ENCODE peak calls at places on chromosomes 3 and 15, in five cellular contexts. B is body of pancreas, D is A549, N is lower leg skin, V is HCT116. I is an unnamed sample.

GRCh38 chr3:112395166-112395894 is 62.4 kb downstream of the CD200 start:
- DNase-seq in B (no peak), D (no peak), N (no peak), V (no peak), I (no peak)

GRCh38 chr15:23566070-23567050 is 886 bp downstream of the MKRN3 start:
- DNase-seq in B (no peak), D (peak; percentile 35), N (no peak), V (peak; percentile 29), I (no peak)

GRCh38 chr15:28133281-28133680 is 34.2 kb upstream of the OCA2 start:
- DNase-seq in B (no peak), D (no peak), N (no peak), V (no peak), I (no peak)

GRCh38 chr3:7074217-7074616 is 213.3 kb downstream of the GRM7 start:
- DNase-seq in B (no peak), D (no peak), N (no peak), V (no peak), I (no peak)

GRCh38 chr15:100651253-100651652 is 48.9 kb downstream of the ASB7 start:
- DNase-seq in B (no peak), D (peak; percentile 15), N (no peak), V (no peak), I (no peak)

GRCh38 chr3:177039875-177040274 is 157.4 kb downstream of the TBL1XR1 start:
- DNase-seq in B (no peak), D (no peak), N (no peak), V (no peak), I (no peak)

GRCh38 chr3:133901083-133901482 is 5.4 kb upstream of the RAB6B start:
- DNase-seq in B (no peak), D (no peak), N (no peak), V (no peak), I (no peak)

GRCh38 chr3:107938128-107938527 is 152.7 kb downstream of the CD47 start:
- DNase-seq in B (peak; percentile 21), D (peak; percentile 29), N (no peak), V (peak; percentile 21), I (no peak)

GRCh38 chr15:79185199-79185598 is 94.6 kb upstream of the RASGRF1 start:
- DNase-seq in B (no peak), D (peak; percentile 39), N (peak; percentile 69), V (peak; percentile 50), I (no peak)

GRCh38 chr15:48395532-48396011 is 64.3 kb downstream of the DUT start:
- DNase-seq in B (peak; percentile 24), D (no peak), N (peak; percentile 94), V (no peak), I (no peak)

GRCh38 chr15:98720577-98720976 is 72.2 kb downstream of the IGF1R start:
- DNase-seq in B (no peak), D (no peak), N (no peak), V (no peak), I (no peak)

GRCh38 chr3:40137586-40138295 is 171.8 kb upstream of the EIF1B start:
- DNase-seq in B (no peak), D (no peak), N (no peak), V (no peak), I (no peak)

GRCh38 chr15:99409097-99409473 is 156.7 kb upstream of the MEF2A start:
- DNase-seq in B (peak; percentile 50), D (peak; percentile 75), N (peak; percentile 93), V (peak; percentile 38), I (no peak)

GRCh38 chr3:15427182-15427880 is at the start of the genes EAF1 and METTL6:
- DNase-seq in B (peak; percentile 84), D (peak; percentile 85), N (peak; percentile 97), V (peak; percentile 58), I (peak; percentile 73)

GRCh38 chr15:73800662-73801345 is 47.7 kb upstream of the INSYN1 start:
- DNase-seq in B (no peak), D (peak; percentile 55), N (no peak), V (no peak), I (no peak)

GRCh38 chr15:101397521-101398003 is 91.9 kb downstream of the PCSK6 start:
- DNase-seq in B (no peak), D (no peak), N (peak; percentile 56), V (no peak), I (no peak)

GRCh38 chr15:83626171-83626802 is 27.6 kb upstream of the ADAMTSL3 start:
- DNase-seq in B (no peak), D (no peak), N (no peak), V (no peak), I (no peak)

GRCh38 chr3:46849686-46850467 is 13.4 kb downstream of the MYL3 start:
- DNase-seq in B (peak; percentile 3), D (no peak), N (peak; percentile 64), V (no peak), I (no peak)

GRCh38 chr3:23590424-23590823 is 215.3 kb upstream of the UBE2E1 start:
- DNase-seq in B (no peak), D (no peak), N (no peak), V (no peak), I (no peak)

GRCh38 chr15:56286213-56286612 is 42.5 kb upstream of the RFX7 start:
- DNase-seq in B (no peak), D (peak; percentile 8), N (no peak), V (peak; percentile 6), I (no peak)

GRCh38 chr3:27279153-27279552 is 90.0 kb downstream of the NEK10 start:
- DNase-seq in B (peak; percentile 38), D (peak; percentile 19), N (no peak), V (no peak), I (no peak)

GRCh38 chr3:55639886-55640765 is 153.0 kb upstream of the WNT5A start:
- DNase-seq in B (no peak), D (no peak), N (no peak), V (no peak), I (no peak)

GRCh38 chr3:55364426-55364825 is 122.7 kb downstream of the WNT5A start:
- DNase-seq in B (no peak), D (no peak), N (no peak), V (no peak), I (no peak)

GRCh38 chr15:100671858-100672543 is 69.6 kb downstream of the ASB7 start:
- DNase-seq in B (no peak), D (peak; percentile 69), N (peak; percentile 69), V (peak; percentile 37), I (no peak)

GRCh38 chr3:134445631-134446030 is 40.2 kb downstream of the ANAPC13 start:
- DNase-seq in B (no peak), D (no peak), N (no peak), V (no peak), I (no peak)

GRCh38 chr15:48672206-48672605 is 26.7 kb upstream of the FBN1 start:
- DNase-seq in B (no peak), D (no peak), N (no peak), V (no peak), I (no peak)

GRCh38 chr3:25362118-25362517 is 65.9 kb upstream of the RARB start:
- DNase-seq in B (no peak), D (no peak), N (no peak), V (no peak), I (no peak)

GRCh38 chr3:97872209-97873042 is 50.6 kb downstream of the CRYBG3 start:
- DNase-seq in B (no peak), D (no peak), N (no peak), V (no peak), I (no peak)

GRCh38 chr3:66298591-66298990 is 77.8 kb downstream of the SLC25A26 start:
- DNase-seq in B (no peak), D (no peak), N (no peak), V (no peak), I (no peak)

GRCh38 chr15:90320062-90320884 is 31.8 kb upstream of the ZNF774 start:
- DNase-seq in B (peak; percentile 90), D (peak; percentile 92), N (peak; percentile 94), V (peak; percentile 81), I (peak; percentile 42)
- TF ChIP-seq CTCF in B (peak; percentile 100), D (peak; percentile 99), N (no peak), V (peak; percentile 100), I (peak; percentile 71)

GRCh38 chr3:146187334-146187950 is 26.5 kb upstream of the PLOD2 start:
- DNase-seq in B (peak; percentile 48), D (peak; percentile 50), N (no peak), V (peak; percentile 29), I (no peak)
- TF ChIP-seq CTCF in B (peak; percentile 66), D (peak; percentile 88), N (no peak), V (peak; percentile 57), I (no peak)

GRCh38 chr3:178386401-178386800 is 149.8 kb upstream of the KCNMB2 start:
- DNase-seq in B (no peak), D (no peak), N (no peak), V (no peak), I (no peak)

GRCh38 chr3:178385280-178385952 is 150.8 kb upstream of the KCNMB2 start:
- DNase-seq in B (peak; percentile 22), D (peak; percentile 5), N (no peak), V (peak; percentile 3), I (no peak)

GRCh38 chr3:178381971-178382370 is 154.3 kb upstream of the KCNMB2 start:
- DNase-seq in B (no peak), D (no peak), N (no peak), V (no peak), I (no peak)

GRCh38 chr3:178382388-178383061 is 153.7 kb upstream of the KCNMB2 start:
- DNase-seq in B (no peak), D (peak; percentile 13), N (no peak), V (no peak), I (no peak)

GRCh38 chr3:178384302-178384939 is 151.8 kb upstream of the KCNMB2 start:
- DNase-seq in B (no peak), D (no peak), N (no peak), V (no peak), I (no peak)
- TF ChIP-seq CTCF in B (no peak), D (no peak), N (no peak), V (no peak), I (no peak)

DNA sequence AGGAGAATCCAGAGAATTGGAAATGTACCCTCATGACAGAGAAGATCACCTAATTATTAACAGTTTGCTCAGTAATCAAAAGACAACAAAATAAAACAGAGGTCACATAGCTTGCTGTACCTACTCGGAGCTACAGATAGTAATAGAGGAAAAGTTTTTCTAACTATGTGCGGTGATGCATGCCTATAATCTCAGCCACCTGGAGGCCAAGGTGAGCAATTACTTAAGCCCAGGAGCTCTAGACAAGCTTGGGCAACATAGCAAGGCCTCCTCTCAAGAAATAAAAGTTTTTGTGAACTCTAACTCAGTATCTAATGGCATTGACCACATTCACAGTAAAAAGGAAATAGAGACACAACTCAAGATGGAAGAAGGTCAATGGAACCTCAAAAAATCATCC is 243.6 kb downstream of the ATP8B4 start:
- DNase-seq in B (no peak), D (peak; percentile 30), N (no peak), V (no peak), I (no peak)
- TF ChIP-seq CTCF in B (no peak), D (no peak), N (no peak), V (peak; percentile 47), I (no peak)

DNA sequence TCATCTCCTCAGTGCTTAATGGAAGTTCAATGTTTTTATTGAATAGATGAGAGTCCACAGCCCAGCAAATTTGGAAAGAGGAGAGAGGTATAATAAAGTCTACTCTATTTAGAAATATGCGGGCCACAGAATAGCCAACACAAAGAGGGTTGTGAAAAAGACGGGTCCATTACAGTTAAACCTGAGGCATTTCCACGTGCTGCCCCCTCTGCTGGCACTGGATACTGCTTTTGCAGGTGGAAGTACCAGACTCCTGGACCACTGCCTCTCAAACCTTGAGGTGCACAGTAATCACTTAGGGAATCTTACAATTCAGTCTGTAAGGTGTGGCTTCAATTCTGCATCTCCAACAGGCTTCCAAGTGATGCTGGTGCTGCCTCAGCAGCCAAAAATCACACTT is 3.0 kb upstream of the TFDP2 start:
- DNase-seq in B (peak; percentile 23), D (peak; percentile 21), N (no peak), V (no peak), I (no peak)
- TF ChIP-seq CTCF in B (no peak), D (peak; percentile 16), N (no peak), V (peak; percentile 46), I (no peak)